ENCODE peak calls at places on chromosomes 13 and 19, in four cellular contexts. J is psoas muscle, D is neural progenitor cell, R is Caco-2. K is an unnamed sample.

GRCh38 chr19:42323852-42324654 is 1.4 kb upstream of the MEGF8 start:
- DNase-seq in J (no peak), D (peak; percentile 62), R (no peak), K (no peak)

GRCh38 chr13:78147905-78148304 is 229.3 kb upstream of the EDNRB start:
- DNase-seq in J (no peak), D (no peak), R (no peak), K (peak; percentile 27)

GRCh38 chr13:112067121-112067741 is at the start of gene SOX1:
- DNase-seq in J (no peak), D (peak; percentile 87), R (no peak), K (no peak)

GRCh38 chr13:90445179-90445578 is 902.3 kb upstream of the MIR17HG start:
- DNase-seq in J (no peak), D (peak; percentile 25), R (peak; percentile 55), K (peak; percentile 79)

GRCh38 chr13:90696656-90697055 is 650.8 kb upstream of the MIR17HG start:
- DNase-seq in J (no peak), D (no peak), R (no peak), K (no peak)

GRCh38 chr19:29542327-29542726 is 16.5 kb downstream of the VSTM2B start:
- DNase-seq in J (no peak), D (no peak), R (no peak), K (no peak)

GRCh38 chr19:535017-535835 is 3.7 kb downstream of the CDC34 start:
- DNase-seq in J (no peak), D (no peak), R (peak; percentile 66), K (no peak)

GRCh38 chr13:113034451-113035208 is 65.6 kb downstream of the MCF2L start:
- DNase-seq in J (peak; percentile 39), D (peak; percentile 61), R (no peak), K (peak; percentile 15)

GRCh38 chr19:6890421-6890913 is 3.1 kb downstream of the ADGRE1 start:
- DNase-seq in J (no peak), D (no peak), R (no peak), K (no peak)

GRCh38 chr19:43519436-43520088 is 7.4 kb downstream of the ETHE1 start:
- DNase-seq in J (peak; percentile 72), D (peak; percentile 89), R (peak; percentile 83), K (peak; percentile 94)

GRCh38 chr13:102609696-102610095 is 12.9 kb downstream of the TPP2 start:
- DNase-seq in J (no peak), D (no peak), R (no peak), K (no peak)

GRCh38 chr13:110297011-110297410 is 9.9 kb downstream of the COL4A1 start:
- DNase-seq in J (no peak), D (no peak), R (no peak), K (no peak)

GRCh38 chr13:32125221-32125621 is 93.6 kb downstream of the FRY start:
- DNase-seq in J (no peak), D (no peak), R (no peak), K (no peak)

GRCh38 chr13:71242191-71242590 is 624.8 kb downstream of the DACH1 start:
- DNase-seq in J (no peak), D (peak; percentile 85), R (no peak), K (no peak)

DNA sequence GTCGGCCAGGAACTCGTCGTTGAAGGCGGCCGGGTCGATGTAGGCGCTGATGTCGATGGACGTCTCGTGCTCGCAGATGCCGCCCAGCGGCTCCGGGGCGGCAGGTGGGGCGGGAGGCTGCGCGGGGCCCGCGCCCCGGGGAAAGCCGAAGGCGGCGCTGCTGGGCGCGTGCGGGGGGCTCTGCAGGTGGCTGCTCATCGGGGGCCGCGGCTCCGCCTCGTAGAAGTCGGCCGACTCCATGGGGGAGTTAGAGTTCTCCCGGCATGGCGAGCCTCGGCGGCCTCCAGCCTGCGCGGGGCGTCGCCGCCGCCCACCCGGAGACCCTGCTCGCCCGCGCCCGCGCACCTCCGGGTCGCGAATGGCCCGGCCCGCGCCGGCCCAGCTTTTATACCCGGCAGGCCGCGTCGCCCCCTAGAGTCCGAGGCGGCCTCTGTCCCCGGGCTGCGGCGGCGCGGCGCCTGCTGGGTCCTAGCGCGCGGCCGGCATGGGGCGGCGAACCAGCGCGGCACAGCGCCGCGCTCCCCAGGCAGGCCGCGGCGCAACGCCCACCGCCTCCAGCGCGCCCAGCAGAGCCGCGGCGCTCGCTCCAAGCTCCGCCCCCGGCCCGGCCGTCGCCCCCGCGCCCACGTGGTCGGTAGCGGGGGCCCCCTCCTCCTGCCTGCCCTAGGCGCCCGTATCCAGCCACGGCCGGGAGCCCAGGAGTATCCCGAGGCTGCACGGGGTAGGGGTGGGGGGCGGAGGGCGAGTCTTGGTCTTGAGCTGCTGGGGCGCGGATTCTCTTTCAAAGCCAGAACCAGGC is at the start of gene CEBPA:
- DNase-seq in J (peak; percentile 88), D (peak; percentile 96), R (peak; percentile 90), K (peak; percentile 11)
- TF ChIP-seq CTCF in J (peak; percentile 60), D (peak; percentile 60), R (peak; percentile 75), K (peak; percentile 39)

DNA sequence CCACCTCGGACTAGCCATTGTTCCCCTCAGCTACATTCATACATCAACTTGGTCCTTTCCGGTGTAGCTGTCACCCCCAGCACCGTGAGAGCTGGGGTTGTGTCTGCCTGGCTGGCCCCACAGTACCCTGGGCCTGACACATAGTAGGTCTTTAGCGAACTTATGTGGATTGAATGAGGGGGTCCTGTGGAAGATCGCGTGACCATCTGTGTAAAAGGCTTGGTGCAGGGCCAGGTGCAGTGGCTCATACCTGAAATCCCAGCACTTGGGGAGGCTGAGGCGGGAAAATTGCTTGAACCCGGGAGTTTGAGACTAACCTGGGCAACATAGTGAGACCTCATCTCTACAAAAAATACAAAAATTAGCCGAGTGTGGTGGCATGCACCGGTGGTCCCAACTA is 2.0 kb downstream of the SMARCA4 start:
- DNase-seq in J (no peak), D (no peak), R (no peak), K (no peak)
- H3K4me3 ChIP-seq in J (no peak overlapping the region), D (peak overlapping the region; percentile 80), R (no peak overlapping the region), K (peak overlapping the region; percentile 41)

DNA sequence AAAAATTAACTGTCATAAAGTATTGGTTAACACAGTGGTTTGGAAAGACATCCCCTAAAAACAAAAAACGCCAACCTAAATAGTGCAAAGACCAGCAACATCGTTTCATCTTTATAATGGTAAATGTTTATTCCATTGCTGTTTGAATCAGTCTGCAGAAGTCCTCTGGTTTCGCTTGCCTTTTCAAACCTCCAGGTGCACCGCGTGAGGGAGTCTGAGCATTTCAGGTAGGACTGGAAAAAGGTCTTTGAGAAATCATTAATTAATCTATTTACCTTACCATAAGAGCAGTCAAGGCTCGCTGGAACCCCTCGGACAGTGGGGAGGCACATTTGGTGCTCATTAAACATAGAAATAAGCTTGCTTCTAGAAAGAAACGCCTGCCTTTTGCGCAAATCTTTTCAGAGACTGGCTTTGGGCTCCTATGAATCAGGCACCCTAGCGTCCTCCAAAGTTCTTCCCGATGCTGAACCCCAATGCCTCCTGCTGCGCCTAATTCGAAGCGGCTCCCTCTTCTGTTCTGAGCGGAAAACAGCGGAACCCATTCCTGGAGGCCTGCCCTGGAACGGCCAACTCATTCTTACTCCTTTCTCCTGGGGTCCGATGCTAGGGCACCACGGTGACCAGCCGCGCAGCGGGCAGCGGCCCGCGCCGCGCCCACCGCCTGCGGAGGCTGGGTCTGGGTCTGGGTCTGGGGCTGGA is 942 bp upstream of the MTUS2 start:
- DNase-seq in J (no peak), D (peak; percentile 68), R (no peak), K (no peak)
- H3K27me3 ChIP-seq in J (peaks cover 64% of the 10 kb centered on the region), D (peaks cover 68% of the 10 kb centered on the region), R (peaks cover 4% of the 10 kb centered on the region), K (peaks cover 12% of the 10 kb centered on the region)

GRCh38 chr19:11381535-11382369 is 2.4 kb downstream of the EPOR start:
- DNase-seq in J (peak; percentile 73), D (peak; percentile 95), R (peak; percentile 93), K (no peak)
- TF ChIP-seq CTCF in J (no peak), D (peak; percentile 39), R (no peak), K (peak; percentile 16)

DNA sequence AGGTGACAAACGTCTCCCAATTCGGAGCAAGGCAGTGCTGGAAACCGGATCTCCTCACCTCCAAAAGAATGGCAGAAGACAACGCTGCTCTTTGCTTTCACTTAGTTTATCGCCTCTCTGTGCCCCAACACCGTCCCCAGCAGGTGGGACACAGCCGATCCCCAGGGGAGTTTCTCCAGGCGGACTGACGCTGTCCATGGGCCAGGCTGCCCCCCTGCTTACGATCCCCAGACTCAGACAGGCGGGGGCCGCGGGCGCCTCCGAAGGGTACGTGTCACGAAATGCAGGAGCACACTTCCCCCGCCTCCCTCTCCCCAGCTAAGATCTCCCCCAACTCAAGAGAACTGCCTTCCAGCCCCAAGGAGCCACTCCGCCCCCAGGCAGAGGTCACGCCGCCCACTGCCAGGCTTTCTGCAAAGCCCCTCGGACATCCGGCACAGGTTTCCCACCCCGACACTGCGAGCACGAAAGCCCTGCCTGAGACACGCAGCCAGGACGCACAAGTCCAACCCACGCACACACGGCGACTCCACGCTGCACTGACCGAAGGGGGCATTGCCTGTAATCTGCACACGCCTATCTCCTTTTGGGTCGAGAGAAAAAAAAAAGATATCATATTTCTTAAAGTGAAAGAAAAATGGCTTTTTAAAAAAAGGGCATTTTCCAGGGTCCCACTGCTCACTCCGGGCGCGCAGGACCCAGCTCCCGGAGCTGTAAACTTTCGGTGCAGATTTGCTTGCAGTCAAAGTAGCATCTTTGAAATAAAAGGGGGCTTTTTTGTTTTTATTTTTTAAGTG is 1.9 kb downstream of the SPRY2 start:
- DNase-seq in J (peak; percentile 78), D (peak; percentile 90), R (peak; percentile 72), K (peak; percentile 56)
- H3K4me3 ChIP-seq in J (peak overlapping the region; percentile 98), D (peak overlapping the region; percentile 96), R (peak overlapping the region; percentile 84), K (peak overlapping the region; percentile 95)

K was measured in AG04450.